ENCODE peak calls at places on chromosome 7, in seven cellular contexts. One of them, this sample, is unnamed.

GRCh38 chr7:23418046-23418445 is 52.2 kb downstream of the IGF2BP3 start:
- DNase-seq in GM12892: no peak
- DNase-seq in IMR-90: peak
- DNase-seq in ovary: no peak
- DNase-seq in Peyer's patch: no peak
- DNase-seq in uterus: no peak
- DNase-seq in heart left ventricle: no peak
- DNase-seq in this sample: no peak

GRCh38 chr7:140260767-140261486 is 84.1 kb upstream of the KDM7A start:
- DNase-seq in GM12892: no peak
- DNase-seq in IMR-90: no peak
- DNase-seq in ovary: no peak
- DNase-seq in Peyer's patch: no peak
- DNase-seq in uterus: no peak
- DNase-seq in heart left ventricle: no peak
- DNase-seq in this sample: no peak

GRCh38 chr7:107232568-107233090 is 63.8 kb downstream of the HBP1 start:
- DNase-seq in GM12892: no peak
- DNase-seq in IMR-90: peak
- DNase-seq in ovary: no peak
- DNase-seq in Peyer's patch: no peak
- DNase-seq in uterus: no peak
- DNase-seq in heart left ventricle: no peak
- DNase-seq in this sample: no peak

GRCh38 chr7:50418934-50419333 is 31.2 kb downstream of the FIGNL1 start:
- DNase-seq in GM12892: no peak
- DNase-seq in IMR-90: no peak
- DNase-seq in ovary: no peak
- DNase-seq in Peyer's patch: no peak
- DNase-seq in uterus: no peak
- DNase-seq in heart left ventricle: no peak
- DNase-seq in this sample: no peak

GRCh38 chr7:108294595-108294994 is 161.6 kb downstream of the NRCAM start:
- DNase-seq in GM12892: no peak
- DNase-seq in IMR-90: no peak
- DNase-seq in ovary: no peak
- DNase-seq in Peyer's patch: peak
- DNase-seq in uterus: no peak
- DNase-seq in heart left ventricle: no peak
- DNase-seq in this sample: no peak

GRCh38 chr7:32143271-32143670 is 73.1 kb upstream of the PDE1C start:
- DNase-seq in GM12892: no peak
- DNase-seq in IMR-90: peak
- DNase-seq in ovary: no peak
- DNase-seq in Peyer's patch: no peak
- DNase-seq in uterus: no peak
- DNase-seq in heart left ventricle: no peak
- DNase-seq in this sample: no peak

GRCh38 chr7:151731022-151731441 is 145.9 kb downstream of the PRKAG2 start:
- DNase-seq in GM12892: no peak
- DNase-seq in IMR-90: no peak
- DNase-seq in ovary: no peak
- DNase-seq in Peyer's patch: no peak
- DNase-seq in uterus: no peak
- DNase-seq in heart left ventricle: no peak
- DNase-seq in this sample: no peak

GRCh38 chr7:132491546-132491945 is 84.7 kb downstream of the PLXNA4 start:
- DNase-seq in GM12892: no peak
- DNase-seq in IMR-90: no peak
- DNase-seq in ovary: no peak
- DNase-seq in Peyer's patch: no peak
- DNase-seq in uterus: no peak
- DNase-seq in heart left ventricle: no peak
- DNase-seq in this sample: no peak

GRCh38 chr7:105011771-105012502 is 2.1 kb upstream of the KMT2E start:
- DNase-seq in GM12892: no peak
- DNase-seq in IMR-90: no peak
- DNase-seq in ovary: peak
- DNase-seq in Peyer's patch: peak
- DNase-seq in uterus: peak
- DNase-seq in heart left ventricle: no peak
- DNase-seq in this sample: no peak

GRCh38 chr7:128031901-128032604 is 816 bp upstream of the LRRC4 start:
- DNase-seq in GM12892: peak
- DNase-seq in IMR-90: peak
- DNase-seq in ovary: peak
- DNase-seq in Peyer's patch: peak
- DNase-seq in uterus: peak
- DNase-seq in heart left ventricle: peak
- DNase-seq in this sample: no peak

GRCh38 chr7:78568690-78569089 is 770.1 kb downstream of the PHTF2 start:
- DNase-seq in GM12892: no peak
- DNase-seq in IMR-90: no peak
- DNase-seq in ovary: no peak
- DNase-seq in Peyer's patch: no peak
- DNase-seq in uterus: no peak
- DNase-seq in heart left ventricle: no peak
- DNase-seq in this sample: no peak

GRCh38 chr7:44277851-44278250 is 47.5 kb downstream of the CAMK2B start:
- DNase-seq in GM12892: no peak
- DNase-seq in IMR-90: peak
- DNase-seq in ovary: no peak
- DNase-seq in Peyer's patch: no peak
- DNase-seq in uterus: no peak
- DNase-seq in heart left ventricle: peak
- DNase-seq in this sample: no peak

GRCh38 chr7:152674860-152675760 is 831 bp downstream of the XRCC2 start:
- DNase-seq in GM12892: no peak
- DNase-seq in IMR-90: peak
- DNase-seq in ovary: no peak
- DNase-seq in Peyer's patch: no peak
- DNase-seq in uterus: no peak
- DNase-seq in heart left ventricle: no peak
- DNase-seq in this sample: no peak

GRCh38 chr7:54846272-54846671 is 87.3 kb upstream of the SEC61G start:
- DNase-seq in GM12892: no peak
- DNase-seq in IMR-90: peak
- DNase-seq in ovary: no peak
- DNase-seq in Peyer's patch: no peak
- DNase-seq in uterus: no peak
- DNase-seq in heart left ventricle: no peak
- DNase-seq in this sample: no peak

GRCh38 chr7:91929463-91929862 is 11.2 kb upstream of the AKAP9 start:
- DNase-seq in GM12892: no peak
- DNase-seq in IMR-90: no peak
- DNase-seq in ovary: no peak
- DNase-seq in Peyer's patch: no peak
- DNase-seq in uterus: no peak
- DNase-seq in heart left ventricle: no peak
- DNase-seq in this sample: no peak

GRCh38 chr7:30172451-30172850 is 37.7 kb downstream of the MTURN start:
- DNase-seq in GM12892: no peak
- DNase-seq in IMR-90: no peak
- DNase-seq in ovary: no peak
- DNase-seq in Peyer's patch: no peak
- DNase-seq in uterus: no peak
- DNase-seq in heart left ventricle: no peak
- DNase-seq in this sample: peak

GRCh38 chr7:44761207-44762161 is 12.8 kb downstream of the ZMIZ2 start:
- DNase-seq in GM12892: no peak
- DNase-seq in IMR-90: no peak
- DNase-seq in ovary: peak
- DNase-seq in Peyer's patch: no peak
- DNase-seq in uterus: peak
- DNase-seq in heart left ventricle: peak
- DNase-seq in this sample: no peak

GRCh38 chr7:19296617-19297016 is 151.4 kb upstream of the FERD3L start:
- DNase-seq in GM12892: no peak
- DNase-seq in IMR-90: no peak
- DNase-seq in ovary: no peak
- DNase-seq in Peyer's patch: no peak
- DNase-seq in uterus: no peak
- DNase-seq in heart left ventricle: no peak
- DNase-seq in this sample: no peak

GRCh38 chr7:110620336-110620735 is 470.6 kb upstream of the LRRN3 start:
- DNase-seq in GM12892: no peak
- DNase-seq in IMR-90: no peak
- DNase-seq in ovary: no peak
- DNase-seq in Peyer's patch: no peak
- DNase-seq in uterus: no peak
- DNase-seq in heart left ventricle: no peak
- DNase-seq in this sample: no peak

GRCh38 chr7:2527505-2528464 is 8.2 kb downstream of the LFNG start:
- DNase-seq in GM12892: no peak
- DNase-seq in IMR-90: peak
- DNase-seq in ovary: no peak
- DNase-seq in Peyer's patch: no peak
- DNase-seq in uterus: no peak
- DNase-seq in heart left ventricle: peak
- DNase-seq in this sample: peak

GRCh38 chr7:27150568-27151340 is 1.6 kb downstream of the HOXA3 start:
- DNase-seq in GM12892: peak
- DNase-seq in IMR-90: peak
- DNase-seq in ovary: peak
- DNase-seq in Peyer's patch: peak
- DNase-seq in uterus: peak
- DNase-seq in heart left ventricle: peak
- DNase-seq in this sample: peak
- TF ChIP-seq POLR2A in GM12892: no peak
- TF ChIP-seq POLR2A in IMR-90: peak
- TF ChIP-seq POLR2A in ovary: no peak
- TF ChIP-seq POLR2A in Peyer's patch: peak
- TF ChIP-seq POLR2A in uterus: peak
- TF ChIP-seq POLR2A in heart left ventricle: no peak
- TF ChIP-seq POLR2A in this sample: no peak

GRCh38 chr7:156659203-156659602 is 18.6 kb downstream of the RNF32 start:
- DNase-seq in GM12892: no peak
- DNase-seq in IMR-90: no peak
- DNase-seq in ovary: no peak
- DNase-seq in Peyer's patch: no peak
- DNase-seq in uterus: no peak
- DNase-seq in heart left ventricle: no peak
- DNase-seq in this sample: no peak
- TF ChIP-seq POLR2A in GM12892: no peak
- TF ChIP-seq POLR2A in IMR-90: no peak
- TF ChIP-seq POLR2A in ovary: no peak
- TF ChIP-seq POLR2A in Peyer's patch: no peak
- TF ChIP-seq POLR2A in uterus: no peak
- TF ChIP-seq POLR2A in heart left ventricle: no peak
- TF ChIP-seq POLR2A in this sample: no peak

DNA sequence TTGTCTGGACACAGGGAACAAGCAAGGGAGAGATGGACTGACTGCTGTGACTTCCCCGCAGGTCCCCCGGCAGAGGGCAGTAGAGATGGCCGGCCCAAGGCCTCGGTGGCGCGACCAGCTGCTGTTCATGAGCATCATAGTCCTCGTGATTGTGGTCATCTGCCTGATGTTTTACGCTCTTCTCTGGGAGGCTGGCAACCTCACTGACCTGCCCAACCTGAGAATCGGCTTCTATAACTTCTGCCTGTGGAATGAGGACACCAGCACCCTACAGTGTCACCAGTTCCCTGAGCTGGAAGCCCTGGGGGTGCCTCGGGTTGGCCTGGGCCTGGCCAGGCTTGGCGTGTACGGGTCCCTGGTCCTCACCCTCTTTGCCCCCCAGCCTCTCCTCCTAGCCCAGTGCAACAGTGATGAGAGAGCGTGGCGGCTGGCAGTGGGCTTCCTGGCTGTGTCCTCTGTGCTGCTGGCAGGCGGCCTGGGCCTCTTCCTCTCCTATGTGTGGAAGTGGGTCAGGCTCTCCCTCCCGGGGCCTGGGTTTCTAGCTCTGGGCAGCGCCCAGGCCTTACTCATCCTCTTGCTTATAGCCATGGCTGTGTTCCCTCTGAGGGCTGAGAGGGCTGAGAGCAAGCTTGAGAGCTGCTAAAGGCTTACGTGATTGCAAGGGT is 6.0 kb downstream of the CYREN start:
- DNase-seq in GM12892: no peak
- DNase-seq in IMR-90: no peak
- DNase-seq in ovary: no peak
- DNase-seq in Peyer's patch: no peak
- DNase-seq in uterus: no peak
- DNase-seq in heart left ventricle: peak
- DNase-seq in this sample: no peak
- TF ChIP-seq POLR2A in GM12892: no peak
- TF ChIP-seq POLR2A in IMR-90: no peak
- TF ChIP-seq POLR2A in ovary: no peak
- TF ChIP-seq POLR2A in Peyer's patch: no peak
- TF ChIP-seq POLR2A in uterus: no peak
- TF ChIP-seq POLR2A in heart left ventricle: no peak
- TF ChIP-seq POLR2A in this sample: no peak

DNA sequence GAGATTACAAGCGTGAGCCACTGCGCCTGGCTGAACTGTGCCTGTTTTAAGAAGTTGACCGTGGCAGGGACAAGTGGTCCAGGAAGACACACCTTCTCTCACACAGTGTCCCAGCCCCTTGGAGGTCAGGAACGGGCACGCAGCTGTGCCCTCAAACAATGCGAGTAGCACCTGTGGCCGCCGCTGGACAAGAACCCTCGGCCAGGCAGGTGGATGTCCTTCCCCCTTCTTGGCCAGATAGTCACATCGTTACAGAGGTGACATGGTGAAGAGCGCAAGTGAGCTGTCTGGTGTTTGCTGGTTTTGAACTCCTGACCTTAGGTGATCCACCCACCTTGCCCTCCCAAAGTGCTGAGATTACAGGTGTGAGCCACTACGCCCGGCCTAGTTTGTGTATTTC is 8.8 kb downstream of the ZFAND2A start:
- DNase-seq in GM12892: no peak
- DNase-seq in IMR-90: no peak
- DNase-seq in ovary: no peak
- DNase-seq in Peyer's patch: no peak
- DNase-seq in uterus: no peak
- DNase-seq in heart left ventricle: no peak
- DNase-seq in this sample: no peak
- TF ChIP-seq POLR2A in GM12892: no peak
- TF ChIP-seq POLR2A in IMR-90: no peak
- TF ChIP-seq POLR2A in ovary: no peak
- TF ChIP-seq POLR2A in Peyer's patch: no peak
- TF ChIP-seq POLR2A in uterus: no peak
- TF ChIP-seq POLR2A in heart left ventricle: no peak
- TF ChIP-seq POLR2A in this sample: no peak

GRCh38 chr7:100219271-100219737 is 445 bp upstream of the PVRIG start:
- DNase-seq in GM12892: no peak
- DNase-seq in IMR-90: no peak
- DNase-seq in ovary: no peak
- DNase-seq in Peyer's patch: no peak
- DNase-seq in uterus: no peak
- DNase-seq in heart left ventricle: no peak
- DNase-seq in this sample: no peak
- TF ChIP-seq POLR2A in GM12892: no peak
- TF ChIP-seq POLR2A in IMR-90: no peak
- TF ChIP-seq POLR2A in ovary: no peak
- TF ChIP-seq POLR2A in Peyer's patch: no peak
- TF ChIP-seq POLR2A in uterus: no peak
- TF ChIP-seq POLR2A in heart left ventricle: no peak
- TF ChIP-seq POLR2A in this sample: no peak

This sample was measured in H54.